ENCODE peak calls at places on chromosomes 4 and X, in nine cellular contexts. One of them, this sample, is unnamed.

GRCh38 chrX:135477576-135477975 is 42.9 kb upstream of the INTS6L start:
- DNase-seq in LNCaP clone FGC: peak
- DNase-seq in GM23338: peak
- DNase-seq in H7: peak
- DNase-seq in MM.1S: peak
- DNase-seq in astrocyte of the cerebellum: peak
- DNase-seq in bronchial epithelial cell: peak
- DNase-seq in fibroblast of lung: peak
- DNase-seq in left lung: no peak
- DNase-seq in this sample: peak

GRCh38 chr4:159677521-159677920 is 574.6 kb downstream of the RAPGEF2 start:
- DNase-seq in LNCaP clone FGC: no peak
- DNase-seq in GM23338: no peak
- DNase-seq in H7: no peak
- DNase-seq in MM.1S: no peak
- DNase-seq in astrocyte of the cerebellum: no peak
- DNase-seq in bronchial epithelial cell: peak
- DNase-seq in fibroblast of lung: peak
- DNase-seq in left lung: no peak
- DNase-seq in this sample: no peak

GRCh38 chrX:9786839-9787635 is 808 bp downstream of the SHROOM2 start:
- DNase-seq in LNCaP clone FGC: peak
- DNase-seq in GM23338: peak
- DNase-seq in H7: peak
- DNase-seq in MM.1S: no peak
- DNase-seq in astrocyte of the cerebellum: no peak
- DNase-seq in bronchial epithelial cell: peak
- DNase-seq in fibroblast of lung: no peak
- DNase-seq in left lung: no peak
- DNase-seq in this sample: no peak

GRCh38 chr4:100086766-100087431 is 103.4 kb downstream of the DDIT4L start:
- DNase-seq in LNCaP clone FGC: no peak
- DNase-seq in GM23338: peak
- DNase-seq in H7: no peak
- DNase-seq in MM.1S: no peak
- DNase-seq in astrocyte of the cerebellum: no peak
- DNase-seq in bronchial epithelial cell: peak
- DNase-seq in fibroblast of lung: no peak
- DNase-seq in left lung: no peak
- DNase-seq in this sample: no peak

GRCh38 chrX:37993857-37994619 is 12.3 kb upstream of the SYTL5 start:
- DNase-seq in LNCaP clone FGC: peak
- DNase-seq in GM23338: peak
- DNase-seq in H7: peak
- DNase-seq in MM.1S: peak
- DNase-seq in astrocyte of the cerebellum: no peak
- DNase-seq in bronchial epithelial cell: peak
- DNase-seq in fibroblast of lung: no peak
- DNase-seq in left lung: no peak
- DNase-seq in this sample: no peak

GRCh38 chr4:41883988-41884737 is 51.1 kb upstream of the TMEM33 start:
- DNase-seq in LNCaP clone FGC: no peak
- DNase-seq in GM23338: no peak
- DNase-seq in H7: no peak
- DNase-seq in MM.1S: no peak
- DNase-seq in astrocyte of the cerebellum: no peak
- DNase-seq in bronchial epithelial cell: no peak
- DNase-seq in fibroblast of lung: no peak
- DNase-seq in left lung: no peak
- DNase-seq in this sample: no peak

GRCh38 chr4:139167774-139168444 is 9.1 kb downstream of the ELF2 start:
- DNase-seq in LNCaP clone FGC: no peak
- DNase-seq in GM23338: peak
- DNase-seq in H7: peak
- DNase-seq in MM.1S: peak
- DNase-seq in astrocyte of the cerebellum: no peak
- DNase-seq in bronchial epithelial cell: peak
- DNase-seq in fibroblast of lung: peak
- DNase-seq in left lung: no peak
- DNase-seq in this sample: no peak

GRCh38 chr4:56637154-56637553 is 43.9 kb downstream of the HOPX start:
- DNase-seq in LNCaP clone FGC: no peak
- DNase-seq in GM23338: no peak
- DNase-seq in H7: no peak
- DNase-seq in MM.1S: no peak
- DNase-seq in astrocyte of the cerebellum: no peak
- DNase-seq in bronchial epithelial cell: peak
- DNase-seq in fibroblast of lung: no peak
- DNase-seq in left lung: no peak
- DNase-seq in this sample: no peak

GRCh38 chr4:140800686-140801085 is 44.5 kb upstream of the TBC1D9 start:
- DNase-seq in LNCaP clone FGC: no peak
- DNase-seq in GM23338: no peak
- DNase-seq in H7: no peak
- DNase-seq in MM.1S: no peak
- DNase-seq in astrocyte of the cerebellum: no peak
- DNase-seq in bronchial epithelial cell: no peak
- DNase-seq in fibroblast of lung: no peak
- DNase-seq in left lung: no peak
- DNase-seq in this sample: no peak

GRCh38 chr4:71692963-71693362 is 90.9 kb downstream of the GC start:
- DNase-seq in LNCaP clone FGC: no peak
- DNase-seq in GM23338: peak
- DNase-seq in H7: peak
- DNase-seq in MM.1S: no peak
- DNase-seq in astrocyte of the cerebellum: no peak
- DNase-seq in bronchial epithelial cell: no peak
- DNase-seq in fibroblast of lung: no peak
- DNase-seq in left lung: no peak
- DNase-seq in this sample: no peak

GRCh38 chrX:40157228-40158035 is 59.7 kb upstream of the BCOR start:
- DNase-seq in LNCaP clone FGC: no peak
- DNase-seq in GM23338: peak
- DNase-seq in H7: peak
- DNase-seq in MM.1S: no peak
- DNase-seq in astrocyte of the cerebellum: no peak
- DNase-seq in bronchial epithelial cell: no peak
- DNase-seq in fibroblast of lung: no peak
- DNase-seq in left lung: no peak
- DNase-seq in this sample: no peak
- H3K4me3 ChIP-seq in LNCaP clone FGC: no peak
- H3K4me3 ChIP-seq in GM23338: peak
- H3K4me3 ChIP-seq in H7: peak
- H3K4me3 ChIP-seq in MM.1S: no peak
- H3K4me3 ChIP-seq in astrocyte of the cerebellum: peak
- H3K4me3 ChIP-seq in bronchial epithelial cell: peak
- H3K4me3 ChIP-seq in fibroblast of lung: peak
- H3K4me3 ChIP-seq in left lung: peak
- H3K4me3 ChIP-seq in this sample: peak

DNA sequence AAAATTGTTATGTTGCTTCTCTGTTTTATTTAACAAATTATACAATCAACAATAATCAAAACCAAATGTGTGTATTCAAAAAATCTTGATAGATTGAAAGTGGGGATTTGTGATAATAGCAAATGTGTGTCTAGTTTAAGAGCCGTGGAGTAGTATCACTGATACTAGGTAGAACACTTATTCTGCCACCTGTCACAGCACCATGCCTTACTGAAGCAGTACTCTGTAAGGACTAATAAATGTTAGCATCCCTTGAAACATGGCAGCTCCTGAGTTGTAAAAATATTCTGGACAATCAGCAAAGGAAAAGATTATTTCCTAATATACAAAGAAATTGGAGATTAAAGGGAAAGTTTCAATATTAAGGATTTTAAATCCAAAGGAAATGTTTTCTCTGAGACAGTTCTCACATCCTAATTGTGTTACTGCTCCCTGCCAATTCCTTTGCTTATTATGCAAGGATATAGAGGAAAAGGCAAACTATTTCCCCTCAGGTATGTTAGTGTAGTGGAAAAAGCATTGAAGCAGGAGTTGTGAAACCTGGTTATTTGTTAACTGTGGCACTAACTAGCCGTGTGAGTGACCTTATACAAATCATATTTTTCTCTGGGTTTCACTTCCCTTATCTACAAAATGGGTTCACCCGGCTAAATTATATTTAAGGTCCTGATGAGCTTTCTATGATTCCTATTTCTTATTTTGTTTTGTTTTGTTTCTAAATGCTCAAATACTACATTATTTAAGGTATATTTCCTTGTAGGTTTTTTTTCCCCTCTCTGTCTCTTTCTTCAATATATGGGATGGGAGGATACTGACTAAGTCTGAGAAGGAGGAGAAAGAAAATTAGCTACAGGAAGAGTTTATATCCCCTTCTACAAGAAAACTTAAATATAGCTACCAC is 303.2 kb downstream of the ARHGAP24 start:
- DNase-seq in LNCaP clone FGC: no peak
- DNase-seq in GM23338: no peak
- DNase-seq in H7: no peak
- DNase-seq in MM.1S: peak
- DNase-seq in astrocyte of the cerebellum: no peak
- DNase-seq in bronchial epithelial cell: no peak
- DNase-seq in fibroblast of lung: no peak
- DNase-seq in left lung: no peak
- DNase-seq in this sample: no peak
- H3K4me3 ChIP-seq in LNCaP clone FGC: no peak
- H3K4me3 ChIP-seq in GM23338: no peak
- H3K4me3 ChIP-seq in H7: no peak
- H3K4me3 ChIP-seq in MM.1S: no peak
- H3K4me3 ChIP-seq in astrocyte of the cerebellum: peak
- H3K4me3 ChIP-seq in bronchial epithelial cell: no peak
- H3K4me3 ChIP-seq in fibroblast of lung: peak
- H3K4me3 ChIP-seq in left lung: peak
- H3K4me3 ChIP-seq in this sample: peak

GRCh38 chr4:24611575-24611974 is 27.2 kb upstream of the DHX15 start:
- DNase-seq in LNCaP clone FGC: no peak
- DNase-seq in GM23338: no peak
- DNase-seq in H7: no peak
- DNase-seq in MM.1S: no peak
- DNase-seq in astrocyte of the cerebellum: no peak
- DNase-seq in bronchial epithelial cell: no peak
- DNase-seq in fibroblast of lung: no peak
- DNase-seq in left lung: no peak
- DNase-seq in this sample: no peak
- H3K4me3 ChIP-seq in LNCaP clone FGC: no peak
- H3K4me3 ChIP-seq in GM23338: no peak
- H3K4me3 ChIP-seq in H7: no peak
- H3K4me3 ChIP-seq in MM.1S: no peak
- H3K4me3 ChIP-seq in astrocyte of the cerebellum: no peak
- H3K4me3 ChIP-seq in bronchial epithelial cell: no peak
- H3K4me3 ChIP-seq in fibroblast of lung: no peak
- H3K4me3 ChIP-seq in left lung: no peak
- H3K4me3 ChIP-seq in this sample: no peak

GRCh38 chr4:186039697-186040096 is 29.3 kb upstream of the TLR3 start:
- DNase-seq in LNCaP clone FGC: no peak
- DNase-seq in GM23338: peak
- DNase-seq in H7: no peak
- DNase-seq in MM.1S: no peak
- DNase-seq in astrocyte of the cerebellum: no peak
- DNase-seq in bronchial epithelial cell: no peak
- DNase-seq in fibroblast of lung: no peak
- DNase-seq in left lung: no peak
- DNase-seq in this sample: peak

GRCh38 chr4:186037182-186037581 is 31.8 kb upstream of the TLR3 start:
- DNase-seq in LNCaP clone FGC: no peak
- DNase-seq in GM23338: no peak
- DNase-seq in H7: no peak
- DNase-seq in MM.1S: no peak
- DNase-seq in astrocyte of the cerebellum: no peak
- DNase-seq in bronchial epithelial cell: no peak
- DNase-seq in fibroblast of lung: no peak
- DNase-seq in left lung: no peak
- DNase-seq in this sample: no peak

GRCh38 chr4:186037692-186038658 is 31.0 kb upstream of the TLR3 start:
- DNase-seq in LNCaP clone FGC: peak
- DNase-seq in GM23338: peak
- DNase-seq in H7: peak
- DNase-seq in MM.1S: peak
- DNase-seq in astrocyte of the cerebellum: peak
- DNase-seq in bronchial epithelial cell: peak
- DNase-seq in fibroblast of lung: peak
- DNase-seq in left lung: no peak
- DNase-seq in this sample: peak

GRCh38 chr4:186040316-186040715 is 28.6 kb upstream of the TLR3 start:
- DNase-seq in LNCaP clone FGC: no peak
- DNase-seq in GM23338: no peak
- DNase-seq in H7: no peak
- DNase-seq in MM.1S: no peak
- DNase-seq in astrocyte of the cerebellum: no peak
- DNase-seq in bronchial epithelial cell: no peak
- DNase-seq in fibroblast of lung: no peak
- DNase-seq in left lung: no peak
- DNase-seq in this sample: peak
- H3K4me3 ChIP-seq in LNCaP clone FGC: no peak
- H3K4me3 ChIP-seq in GM23338: no peak
- H3K4me3 ChIP-seq in H7: no peak
- H3K4me3 ChIP-seq in MM.1S: no peak
- H3K4me3 ChIP-seq in astrocyte of the cerebellum: no peak
- H3K4me3 ChIP-seq in bronchial epithelial cell: no peak
- H3K4me3 ChIP-seq in fibroblast of lung: no peak
- H3K4me3 ChIP-seq in left lung: no peak
- H3K4me3 ChIP-seq in this sample: no peak

GRCh38 chr4:163662761-163663160 is 168.3 kb downstream of the TMA16 start:
- DNase-seq in LNCaP clone FGC: no peak
- DNase-seq in GM23338: no peak
- DNase-seq in H7: no peak
- DNase-seq in MM.1S: peak
- DNase-seq in astrocyte of the cerebellum: no peak
- DNase-seq in bronchial epithelial cell: no peak
- DNase-seq in fibroblast of lung: no peak
- DNase-seq in left lung: no peak
- DNase-seq in this sample: no peak

GRCh38 chr4:163663454-163664225 is 169.2 kb downstream of the TMA16 start:
- DNase-seq in LNCaP clone FGC: no peak
- DNase-seq in GM23338: no peak
- DNase-seq in H7: no peak
- DNase-seq in MM.1S: peak
- DNase-seq in astrocyte of the cerebellum: no peak
- DNase-seq in bronchial epithelial cell: no peak
- DNase-seq in fibroblast of lung: no peak
- DNase-seq in left lung: no peak
- DNase-seq in this sample: peak

GRCh38 chr4:163665521-163666334 is 171.2 kb downstream of the TMA16 start:
- DNase-seq in LNCaP clone FGC: no peak
- DNase-seq in GM23338: no peak
- DNase-seq in H7: no peak
- DNase-seq in MM.1S: peak
- DNase-seq in astrocyte of the cerebellum: no peak
- DNase-seq in bronchial epithelial cell: no peak
- DNase-seq in fibroblast of lung: no peak
- DNase-seq in left lung: no peak
- DNase-seq in this sample: no peak

DNA sequence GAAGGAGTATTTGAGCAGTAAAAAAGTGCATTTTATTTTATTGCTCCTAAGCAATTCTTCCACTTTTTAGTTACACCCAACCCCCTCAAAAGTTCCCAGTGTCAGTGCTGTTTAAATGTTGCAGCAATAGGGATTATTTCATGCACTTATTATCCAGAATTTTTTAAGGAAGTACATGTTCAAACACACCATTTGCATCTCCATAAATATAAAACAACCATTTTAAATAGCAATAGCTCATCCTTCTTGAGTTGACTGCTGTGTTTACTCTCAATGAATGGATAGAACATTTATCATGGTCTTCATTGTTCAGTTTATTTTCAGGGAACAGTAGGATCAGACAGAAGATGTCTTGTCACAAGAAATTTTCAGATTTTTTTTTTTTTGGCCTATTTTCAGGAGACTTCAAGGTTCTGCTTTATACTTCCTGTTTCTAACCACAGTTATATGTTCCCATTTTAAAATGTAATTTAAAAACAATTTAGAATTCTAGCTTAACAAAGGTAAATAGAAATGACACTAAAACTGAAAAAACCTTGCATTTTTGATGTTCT is 171.9 kb downstream of the TMA16 start:
- DNase-seq in LNCaP clone FGC: no peak
- DNase-seq in GM23338: no peak
- DNase-seq in H7: no peak
- DNase-seq in MM.1S: no peak
- DNase-seq in astrocyte of the cerebellum: no peak
- DNase-seq in bronchial epithelial cell: no peak
- DNase-seq in fibroblast of lung: no peak
- DNase-seq in left lung: no peak
- DNase-seq in this sample: no peak
- H3K4me3 ChIP-seq in LNCaP clone FGC: no peak
- H3K4me3 ChIP-seq in GM23338: no peak
- H3K4me3 ChIP-seq in H7: no peak
- H3K4me3 ChIP-seq in MM.1S: no peak
- H3K4me3 ChIP-seq in astrocyte of the cerebellum: no peak
- H3K4me3 ChIP-seq in bronchial epithelial cell: no peak
- H3K4me3 ChIP-seq in fibroblast of lung: no peak
- H3K4me3 ChIP-seq in left lung: no peak
- H3K4me3 ChIP-seq in this sample: no peak